ENCODE peak calls at places on chromosomes 12 and 14, in eight cellular contexts. B, Y, K, L, V, N, M and S are unnamed samples.
A peak's percentile ranks its signal among the peaks of the same experiment; 100 is the strongest.

GRCh38 chr12:30457621-30458289 is 237.9 kb downstream of the IPO8 start:
- DNase-seq in B (peak; percentile 36), Y (no peak), K (peak; percentile 75), L (peak; percentile 0), V (no peak), N (peak; percentile 51), M (no peak), S (no peak)

GRCh38 chr12:3214508-3215365 is 137.6 kb downstream of the TSPAN9 start:
- DNase-seq in B (peak; percentile 85), Y (no peak), K (no peak), L (no peak), V (peak; percentile 90), N (no peak), M (no peak), S (no peak)

GRCh38 chr14:58282925-58283593 is 15.3 kb upstream of the ARID4A start:
- DNase-seq in B (no peak), Y (no peak), K (no peak), L (no peak), V (no peak), N (no peak), M (no peak), S (no peak)

GRCh38 chr12:58818546-58818945 is 101.8 kb downstream of the LRIG3 start:
- DNase-seq in B (no peak), Y (no peak), K (no peak), L (no peak), V (no peak), N (no peak), M (no peak), S (no peak)

GRCh38 chr12:107057071-107057834 is 36.1 kb downstream of the CRY1 start:
- DNase-seq in B (no peak), Y (no peak), K (peak; percentile 80), L (peak; percentile 34), V (no peak), N (no peak), M (no peak), S (no peak)

GRCh38 chr12:94769040-94769420 is 118.7 kb upstream of the TMCC3 start:
- DNase-seq in B (no peak), Y (no peak), K (peak; percentile 52), L (no peak), V (no peak), N (no peak), M (no peak), S (peak; percentile 58)

GRCh38 chr14:79597561-79597960 is 613.7 kb downstream of the DIO2 start:
- DNase-seq in B (no peak), Y (no peak), K (no peak), L (no peak), V (no peak), N (no peak), M (no peak), S (no peak)

GRCh38 chr12:114875323-114875722 is 191.3 kb upstream of the TBX3 start:
- DNase-seq in B (no peak), Y (no peak), K (no peak), L (no peak), V (no peak), N (no peak), M (no peak), S (no peak)

GRCh38 chr12:45065125-45065626 is 14.3 kb upstream of the DBX2 start:
- DNase-seq in B (no peak), Y (no peak), K (no peak), L (no peak), V (no peak), N (no peak), M (no peak), S (no peak)

GRCh38 chr12:91579516-91580263 is 397.1 kb upstream of the DCN start:
- DNase-seq in B (no peak), Y (no peak), K (no peak), L (no peak), V (no peak), N (no peak), M (no peak), S (no peak)

GRCh38 chr14:23371865-23372264 is 744 bp upstream of the IL25 start:
- DNase-seq in B (no peak), Y (no peak), K (no peak), L (no peak), V (no peak), N (no peak), M (no peak), S (no peak)

GRCh38 chr12:21065845-21066244 is 65.1 kb upstream of the SLCO1B1 start:
- DNase-seq in B (peak; percentile 4), Y (no peak), K (peak; percentile 33), L (no peak), V (peak; percentile 59), N (no peak), M (no peak), S (no peak)

GRCh38 chr12:34390846-34391700 is 368.8 kb downstream of the ALG10 start:
- DNase-seq in B (no peak), Y (peak; percentile 53), K (no peak), L (no peak), V (peak; percentile 10), N (no peak), M (peak; percentile 40), S (no peak)

GRCh38 chr12:1281683-1282366 is 290.8 kb downstream of the ERC1 start:
- DNase-seq in B (no peak), Y (no peak), K (no peak), L (peak; percentile 15), V (no peak), N (peak; percentile 46), M (no peak), S (no peak)

GRCh38 chr12:97404549-97404948 is 58.1 kb upstream of the RMST start:
- DNase-seq in B (peak; percentile 78), Y (no peak), K (peak; percentile 44), L (no peak), V (peak; percentile 90), N (no peak), M (no peak), S (no peak)

GRCh38 chr12:51926064-51926632 is 18.8 kb downstream of the ACVRL1 start:
- DNase-seq in B (no peak), Y (no peak), K (peak; percentile 98), L (no peak), V (peak; percentile 48), N (no peak), M (peak; percentile 52), S (no peak)
- TF ChIP-seq CTCF in B (no peak), Y (no peak), K (no peak), L (no peak), V (no peak), N (no peak), M (no peak), S (no peak)

GRCh38 chr14:70652871-70653270 is 11.2 kb downstream of the TTC9 start:
- DNase-seq in B (no peak), Y (no peak), K (no peak), L (no peak), V (no peak), N (no peak), M (no peak), S (no peak)

GRCh38 chr14:70655110-70655826 is 13.6 kb downstream of the TTC9 start:
- DNase-seq in B (no peak), Y (no peak), K (peak; percentile 1), L (no peak), V (peak; percentile 68), N (no peak), M (no peak), S (peak; percentile 68)

GRCh38 chr14:70651522-70651921 is 9.8 kb downstream of the TTC9 start:
- DNase-seq in B (no peak), Y (no peak), K (no peak), L (no peak), V (no peak), N (no peak), M (no peak), S (no peak)

GRCh38 chr14:70654609-70655008 is 12.9 kb downstream of the TTC9 start:
- DNase-seq in B (no peak), Y (no peak), K (no peak), L (no peak), V (no peak), N (no peak), M (no peak), S (no peak)

GRCh38 chr14:70653662-70654061 is 11.9 kb downstream of the TTC9 start:
- DNase-seq in B (no peak), Y (no peak), K (no peak), L (no peak), V (peak; percentile 59), N (no peak), M (no peak), S (no peak)
- H3K4me3 ChIP-seq in B (no peak overlapping the region), Y (no peak overlapping the region), K (no peak overlapping the region), L (no peak overlapping the region), V (no peak overlapping the region), N (no peak overlapping the region), M (no peak overlapping the region), S (no peak overlapping the region)

GRCh38 chr12:125683748-125684381 is 618.6 kb downstream of the AACS start:
- DNase-seq in B (peak; percentile 87), Y (peak; percentile 83), K (no peak), L (no peak), V (peak; percentile 100), N (no peak), M (no peak), S (peak; percentile 58)
- TF ChIP-seq CTCF in B (peak; percentile 91), Y (peak; percentile 55), K (no peak), L (no peak), V (peak; percentile 99), N (no peak), M (no peak), S (peak; percentile 56)

GRCh38 chr12:125295550-125295949 is 230.3 kb downstream of the AACS start:
- DNase-seq in B (no peak), Y (no peak), K (no peak), L (no peak), V (no peak), N (no peak), M (no peak), S (no peak)
- H3K4me3 ChIP-seq in B (no peak overlapping the region), Y (no peak overlapping the region), K (no peak overlapping the region), L (no peak overlapping the region), V (no peak overlapping the region), N (no peak overlapping the region), M (no peak overlapping the region), S (no peak overlapping the region)

GRCh38 chr12:110468212-110469048 is at the start of the genes FAM216A and GPN3:
- DNase-seq in B (peak; percentile 99), Y (peak; percentile 97), K (peak; percentile 98), L (peak; percentile 85), V (peak; percentile 100), N (peak; percentile 86), M (peak; percentile 98), S (peak; percentile 97)
- TF ChIP-seq CTCF in B (no peak), Y (no peak), K (no peak), L (no peak), V (no peak), N (no peak), M (no peak), S (no peak)